ENCODE peak calls at places on chromosomes 16 and 17, in ten cellular contexts. One of them, this sample, is unnamed.

GRCh38 chr17:8223356-8224063 is 13.1 kb upstream of the AURKB start:
- DNase-seq in GM23338: peak
- DNase-seq in psoas muscle: peak
- DNase-seq in tibial nerve: peak
- DNase-seq in AG04450: no peak
- DNase-seq in tibial artery: peak
- DNase-seq in left lung: peak
- DNase-seq in endothelial cell of umbilical vein: no peak
- DNase-seq in Peyer's patch: peak
- DNase-seq in vagina: no peak
- DNase-seq in this sample: no peak

GRCh38 chr16:47571711-47572110 is 110.6 kb downstream of the PHKB start:
- DNase-seq in GM23338: no peak
- DNase-seq in psoas muscle: no peak
- DNase-seq in tibial nerve: no peak
- DNase-seq in AG04450: no peak
- DNase-seq in tibial artery: no peak
- DNase-seq in left lung: no peak
- DNase-seq in endothelial cell of umbilical vein: no peak
- DNase-seq in Peyer's patch: no peak
- DNase-seq in vagina: no peak
- DNase-seq in this sample: no peak

GRCh38 chr16:12406158-12406557 is 397.5 kb downstream of the CPPED1 start:
- DNase-seq in GM23338: no peak
- DNase-seq in psoas muscle: no peak
- DNase-seq in tibial nerve: no peak
- DNase-seq in AG04450: no peak
- DNase-seq in tibial artery: no peak
- DNase-seq in left lung: no peak
- DNase-seq in endothelial cell of umbilical vein: peak
- DNase-seq in Peyer's patch: no peak
- DNase-seq in vagina: no peak
- DNase-seq in this sample: no peak

GRCh38 chr17:1949754-1950153 is 75.4 kb downstream of the RTN4RL1 start:
- DNase-seq in GM23338: no peak
- DNase-seq in psoas muscle: no peak
- DNase-seq in tibial nerve: no peak
- DNase-seq in AG04450: no peak
- DNase-seq in tibial artery: no peak
- DNase-seq in left lung: no peak
- DNase-seq in endothelial cell of umbilical vein: no peak
- DNase-seq in Peyer's patch: no peak
- DNase-seq in vagina: no peak
- DNase-seq in this sample: no peak

GRCh38 chr17:35119370-35120185 is at the start of gene RAD51D:
- DNase-seq in GM23338: peak
- DNase-seq in psoas muscle: peak
- DNase-seq in tibial nerve: peak
- DNase-seq in AG04450: peak
- DNase-seq in tibial artery: peak
- DNase-seq in left lung: peak
- DNase-seq in endothelial cell of umbilical vein: peak
- DNase-seq in Peyer's patch: peak
- DNase-seq in vagina: no peak
- DNase-seq in this sample: peak

GRCh38 chr16:11843206-11843605 is 8.1 kb downstream of the RSL1D1 start:
- DNase-seq in GM23338: no peak
- DNase-seq in psoas muscle: no peak
- DNase-seq in tibial nerve: no peak
- DNase-seq in AG04450: no peak
- DNase-seq in tibial artery: peak
- DNase-seq in left lung: no peak
- DNase-seq in endothelial cell of umbilical vein: no peak
- DNase-seq in Peyer's patch: no peak
- DNase-seq in vagina: no peak
- DNase-seq in this sample: no peak

GRCh38 chr17:47660064-47660492 is 10.4 kb downstream of the KPNB1 start:
- DNase-seq in GM23338: no peak
- DNase-seq in psoas muscle: no peak
- DNase-seq in tibial nerve: no peak
- DNase-seq in AG04450: no peak
- DNase-seq in tibial artery: no peak
- DNase-seq in left lung: no peak
- DNase-seq in endothelial cell of umbilical vein: no peak
- DNase-seq in Peyer's patch: no peak
- DNase-seq in vagina: no peak
- DNase-seq in this sample: no peak

GRCh38 chr17:7704601-7705268 is at the start of gene EFNB3:
- DNase-seq in GM23338: peak
- DNase-seq in psoas muscle: no peak
- DNase-seq in tibial nerve: no peak
- DNase-seq in AG04450: no peak
- DNase-seq in tibial artery: no peak
- DNase-seq in left lung: no peak
- DNase-seq in endothelial cell of umbilical vein: no peak
- DNase-seq in Peyer's patch: no peak
- DNase-seq in vagina: no peak
- DNase-seq in this sample: peak

GRCh38 chr16:4660454-4661007 is 32.8 kb upstream of the NUDT16L1 start:
- DNase-seq in GM23338: no peak
- DNase-seq in psoas muscle: peak
- DNase-seq in tibial nerve: no peak
- DNase-seq in AG04450: no peak
- DNase-seq in tibial artery: peak
- DNase-seq in left lung: peak
- DNase-seq in endothelial cell of umbilical vein: peak
- DNase-seq in Peyer's patch: peak
- DNase-seq in vagina: no peak
- DNase-seq in this sample: peak

GRCh38 chr17:17032131-17032692 is 10.0 kb upstream of the MPRIP start:
- DNase-seq in GM23338: no peak
- DNase-seq in psoas muscle: peak
- DNase-seq in tibial nerve: no peak
- DNase-seq in AG04450: no peak
- DNase-seq in tibial artery: peak
- DNase-seq in left lung: peak
- DNase-seq in endothelial cell of umbilical vein: peak
- DNase-seq in Peyer's patch: no peak
- DNase-seq in vagina: no peak
- DNase-seq in this sample: no peak

GRCh38 chr16:65600046-65600445 is 478.2 kb upstream of the CDH11 start:
- DNase-seq in GM23338: no peak
- DNase-seq in psoas muscle: no peak
- DNase-seq in tibial nerve: no peak
- DNase-seq in AG04450: no peak
- DNase-seq in tibial artery: no peak
- DNase-seq in left lung: no peak
- DNase-seq in endothelial cell of umbilical vein: no peak
- DNase-seq in Peyer's patch: no peak
- DNase-seq in vagina: no peak
- DNase-seq in this sample: no peak

GRCh38 chr17:16313159-16314090 is 39.8 kb downstream of the CENPV start:
- DNase-seq in GM23338: no peak
- DNase-seq in psoas muscle: no peak
- DNase-seq in tibial nerve: no peak
- DNase-seq in AG04450: peak
- DNase-seq in tibial artery: no peak
- DNase-seq in left lung: no peak
- DNase-seq in endothelial cell of umbilical vein: no peak
- DNase-seq in Peyer's patch: no peak
- DNase-seq in vagina: no peak
- DNase-seq in this sample: no peak

GRCh38 chr16:14344292-14344691 is 273.2 kb downstream of the MRTFB start:
- DNase-seq in GM23338: peak
- DNase-seq in psoas muscle: no peak
- DNase-seq in tibial nerve: no peak
- DNase-seq in AG04450: no peak
- DNase-seq in tibial artery: no peak
- DNase-seq in left lung: no peak
- DNase-seq in endothelial cell of umbilical vein: no peak
- DNase-seq in Peyer's patch: no peak
- DNase-seq in vagina: no peak
- DNase-seq in this sample: no peak

GRCh38 chr17:63835167-63835720 is 7.2 kb downstream of the SMARCD2 start:
- DNase-seq in GM23338: no peak
- DNase-seq in psoas muscle: no peak
- DNase-seq in tibial nerve: no peak
- DNase-seq in AG04450: no peak
- DNase-seq in tibial artery: peak
- DNase-seq in left lung: no peak
- DNase-seq in endothelial cell of umbilical vein: no peak
- DNase-seq in Peyer's patch: no peak
- DNase-seq in vagina: no peak
- DNase-seq in this sample: no peak

GRCh38 chr17:9475259-9475658 is 100.4 kb downstream of the STX8 start:
- DNase-seq in GM23338: no peak
- DNase-seq in psoas muscle: no peak
- DNase-seq in tibial nerve: no peak
- DNase-seq in AG04450: no peak
- DNase-seq in tibial artery: no peak
- DNase-seq in left lung: no peak
- DNase-seq in endothelial cell of umbilical vein: no peak
- DNase-seq in Peyer's patch: no peak
- DNase-seq in vagina: no peak
- DNase-seq in this sample: no peak

DNA sequence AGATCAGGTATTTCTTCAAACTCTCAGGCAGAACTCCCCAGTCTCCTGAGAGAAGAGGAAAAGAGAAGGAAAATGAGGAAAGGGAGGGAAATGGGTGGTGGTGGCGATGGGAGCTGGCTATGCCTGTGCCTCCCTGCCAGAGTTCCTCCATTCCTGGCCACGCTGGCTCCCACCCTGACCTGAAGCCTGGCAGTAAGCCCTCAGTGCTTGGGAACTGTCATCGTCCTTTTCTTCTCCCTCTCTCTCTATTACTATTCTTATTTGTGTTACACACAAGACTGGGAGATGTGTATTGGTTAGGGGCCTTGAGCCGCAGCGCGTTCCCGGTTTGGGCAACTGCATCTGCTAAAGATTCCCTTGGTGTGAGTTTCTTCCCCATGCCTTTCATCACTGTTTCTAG is 44.6 kb downstream of the GOSR1 start:
- DNase-seq in GM23338: no peak
- DNase-seq in psoas muscle: no peak
- DNase-seq in tibial nerve: no peak
- DNase-seq in AG04450: no peak
- DNase-seq in tibial artery: no peak
- DNase-seq in left lung: no peak
- DNase-seq in endothelial cell of umbilical vein: no peak
- DNase-seq in Peyer's patch: no peak
- DNase-seq in vagina: no peak
- DNase-seq in this sample: no peak
- H3K4me3 ChIP-seq in GM23338: no peak
- H3K4me3 ChIP-seq in psoas muscle: no peak
- H3K4me3 ChIP-seq in tibial nerve: no peak
- H3K4me3 ChIP-seq in AG04450: no peak
- H3K4me3 ChIP-seq in tibial artery: no peak
- H3K4me3 ChIP-seq in left lung: no peak
- H3K4me3 ChIP-seq in endothelial cell of umbilical vein: no peak
- H3K4me3 ChIP-seq in Peyer's patch: no peak
- H3K4me3 ChIP-seq in vagina: no peak
- H3K4me3 ChIP-seq in this sample: no peak

GRCh38 chr16:78127130-78127529 is 27.7 kb downstream of the WWOX start:
- DNase-seq in GM23338: no peak
- DNase-seq in psoas muscle: no peak
- DNase-seq in tibial nerve: no peak
- DNase-seq in AG04450: no peak
- DNase-seq in tibial artery: no peak
- DNase-seq in left lung: no peak
- DNase-seq in endothelial cell of umbilical vein: peak
- DNase-seq in Peyer's patch: no peak
- DNase-seq in vagina: no peak
- DNase-seq in this sample: no peak
- H3K27ac ChIP-seq in GM23338: no peak
- H3K27ac ChIP-seq in psoas muscle: no peak
- H3K27ac ChIP-seq in tibial nerve: peak
- H3K27ac ChIP-seq in AG04450: no peak
- H3K27ac ChIP-seq in tibial artery: no peak
- H3K27ac ChIP-seq in left lung: no peak
- H3K27ac ChIP-seq in endothelial cell of umbilical vein: no peak
- H3K27ac ChIP-seq in Peyer's patch: no peak
- H3K27ac ChIP-seq in vagina: no peak
- H3K27ac ChIP-seq in this sample: peak

GRCh38 chr17:4557626-4558310 is 2.6 kb upstream of the MYBBP1A start:
- DNase-seq in GM23338: no peak
- DNase-seq in psoas muscle: no peak
- DNase-seq in tibial nerve: no peak
- DNase-seq in AG04450: no peak
- DNase-seq in tibial artery: no peak
- DNase-seq in left lung: no peak
- DNase-seq in endothelial cell of umbilical vein: no peak
- DNase-seq in Peyer's patch: no peak
- DNase-seq in vagina: no peak
- DNase-seq in this sample: no peak
- TF ChIP-seq CTCF in GM23338: no peak
- TF ChIP-seq CTCF in psoas muscle: no peak
- TF ChIP-seq CTCF in tibial nerve: no peak
- TF ChIP-seq CTCF in AG04450: no peak
- TF ChIP-seq CTCF in tibial artery: no peak
- TF ChIP-seq CTCF in left lung: no peak
- TF ChIP-seq CTCF in endothelial cell of umbilical vein: no peak
- TF ChIP-seq CTCF in Peyer's patch: no peak
- TF ChIP-seq CTCF in vagina: no peak
- TF ChIP-seq CTCF in this sample: no peak

DNA sequence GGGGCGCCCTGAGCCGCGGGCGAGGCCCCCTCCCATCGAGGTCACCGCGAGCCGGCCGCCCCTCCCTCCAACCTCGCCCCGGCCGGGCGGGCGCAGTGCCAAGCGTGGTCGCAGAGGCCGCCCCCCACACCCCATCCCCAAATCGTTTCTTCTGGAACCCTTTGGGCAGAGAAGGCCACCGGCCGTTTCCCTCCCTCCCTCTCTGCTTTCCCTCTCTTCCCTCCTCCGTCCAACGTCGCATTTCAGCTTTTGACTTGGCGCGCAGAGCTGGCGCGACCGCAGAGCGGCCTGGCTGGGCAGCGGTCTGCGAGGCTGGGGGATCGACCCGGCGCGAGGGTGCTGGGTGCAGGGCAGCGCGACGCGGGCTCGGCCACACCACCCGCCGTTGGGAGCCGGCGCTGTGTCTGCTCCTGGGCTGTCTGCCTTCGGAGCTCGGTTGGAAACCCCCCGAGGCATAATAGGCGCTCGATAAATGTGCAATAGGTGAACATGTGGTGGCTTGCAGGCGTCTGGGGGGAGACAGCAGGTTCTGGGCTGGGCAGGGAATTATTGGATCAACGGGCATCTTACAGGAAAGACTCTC is 2.9 kb upstream of the NTN3 start:
- DNase-seq in GM23338: peak
- DNase-seq in psoas muscle: no peak
- DNase-seq in tibial nerve: no peak
- DNase-seq in AG04450: no peak
- DNase-seq in tibial artery: no peak
- DNase-seq in left lung: no peak
- DNase-seq in endothelial cell of umbilical vein: peak
- DNase-seq in Peyer's patch: no peak
- DNase-seq in vagina: no peak
- DNase-seq in this sample: no peak
- H3K4me3 ChIP-seq in GM23338: peak
- H3K4me3 ChIP-seq in psoas muscle: peak
- H3K4me3 ChIP-seq in tibial nerve: peak
- H3K4me3 ChIP-seq in AG04450: peak
- H3K4me3 ChIP-seq in tibial artery: peak
- H3K4me3 ChIP-seq in left lung: peak
- H3K4me3 ChIP-seq in endothelial cell of umbilical vein: peak
- H3K4me3 ChIP-seq in Peyer's patch: peak
- H3K4me3 ChIP-seq in vagina: peak
- H3K4me3 ChIP-seq in this sample: peak

This sample was measured in coronary artery.